ENCODE peak calls at places on chromosomes 16 and 17, in nine cellular contexts. C, H, P, T, Y, E, U, M and D are unnamed samples.

GRCh38 chr16:28261916-28262315 is 30.4 kb upstream of the SBK1 start:
- DNase-seq in C (no peak), H (no peak), P (no peak), T (no peak), Y (no peak), E (no peak), U (no peak), M (no peak), D (no peak)

GRCh38 chr16:22240023-22240697 is 34.1 kb downstream of the EEF2K start:
- DNase-seq in C (no peak), H (no peak), P (peak), T (no peak), Y (no peak), E (no peak), U (no peak), M (no peak), D (no peak)

GRCh38 chr16:14529010-14529669 is 100.9 kb downstream of the PARN start:
- DNase-seq in C (peak), H (peak), P (peak), T (peak), Y (peak), E (peak), U (peak), M (no peak), D (peak)

GRCh38 chr17:58325289-58325726 is 3.3 kb downstream of the TSPOAP1 start:
- DNase-seq in C (no peak), H (peak), P (no peak), T (no peak), Y (peak), E (no peak), U (no peak), M (no peak), D (no peak)

GRCh38 chr17:48374650-48375230 is 55.3 kb downstream of the SKAP1 start:
- DNase-seq in C (peak), H (peak), P (peak), T (peak), Y (peak), E (no peak), U (no peak), M (no peak), D (peak)

GRCh38 chr17:32627233-32628008 is 140.6 kb downstream of the CDK5R1 start:
- DNase-seq in C (no peak), H (no peak), P (peak), T (no peak), Y (peak), E (peak), U (no peak), M (no peak), D (peak)

GRCh38 chr16:68898026-68898425 is 54.7 kb downstream of the TANGO6 start:
- DNase-seq in C (no peak), H (no peak), P (no peak), T (no peak), Y (peak), E (no peak), U (no peak), M (no peak), D (peak)

GRCh38 chr17:17781591-17782424 is 55.0 kb downstream of the SREBF1 start:
- DNase-seq in C (no peak), H (peak), P (peak), T (no peak), Y (peak), E (peak), U (peak), M (no peak), D (peak)

GRCh38 chr17:27651411-27652345 is 20.7 kb downstream of the LGALS9 start:
- DNase-seq in C (no peak), H (no peak), P (peak), T (peak), Y (peak), E (peak), U (peak), M (peak), D (peak)

GRCh38 chr16:56269824-56270684 is 78.8 kb downstream of the GNAO1 start:
- DNase-seq in C (peak), H (no peak), P (peak), T (no peak), Y (no peak), E (peak), U (no peak), M (no peak), D (no peak)

GRCh38 chr17:65558683-65559311 is 2.7 kb downstream of the AXIN2 start:
- DNase-seq in C (no peak), H (no peak), P (no peak), T (no peak), Y (peak), E (no peak), U (peak), M (no peak), D (no peak)

GRCh38 chr17:45129940-45130639 is 2.2 kb downstream of the PLCD3 start:
- DNase-seq in C (no peak), H (no peak), P (peak), T (peak), Y (no peak), E (no peak), U (no peak), M (no peak), D (peak)

GRCh38 chr16:175145-175949 is 1.1 kb upstream of the HBA1 start:
- DNase-seq in C (no peak), H (no peak), P (no peak), T (no peak), Y (peak), E (no peak), U (no peak), M (no peak), D (no peak)

GRCh38 chr17:27038676-27039075 is 255.2 kb upstream of the WSB1 start:
- DNase-seq in C (no peak), H (peak), P (no peak), T (peak), Y (peak), E (no peak), U (no peak), M (no peak), D (peak)

GRCh38 chr17:10327640-10328039 is 45.2 kb downstream of the MYH13 start:
- DNase-seq in C (peak), H (peak), P (peak), T (peak), Y (peak), E (peak), U (peak), M (no peak), D (peak)

GRCh38 chr16:88773812-88774291 is 11.2 kb downstream of the PIEZO1 start:
- DNase-seq in C (no peak), H (no peak), P (peak), T (peak), Y (no peak), E (no peak), U (no peak), M (no peak), D (no peak)

GRCh38 chr16:50821586-50821985 is 79.7 kb downstream of the CYLD start:
- DNase-seq in C (no peak), H (no peak), P (peak), T (no peak), Y (no peak), E (no peak), U (no peak), M (no peak), D (no peak)

GRCh38 chr16:30858829-30859423 is 35.0 kb downstream of the BCL7C start:
- DNase-seq in C (no peak), H (no peak), P (peak), T (no peak), Y (no peak), E (no peak), U (no peak), M (no peak), D (no peak)

GRCh38 chr16:1899641-1900451 is 18.4 kb downstream of the HS3ST6 start:
- DNase-seq in C (no peak), H (no peak), P (no peak), T (no peak), Y (no peak), E (no peak), U (no peak), M (no peak), D (peak)

GRCh38 chr16:70417661-70418060 is 21.2 kb downstream of the ST3GAL2 start:
- DNase-seq in C (no peak), H (no peak), P (no peak), T (no peak), Y (no peak), E (no peak), U (no peak), M (no peak), D (no peak)

GRCh38 chr17:5526821-5527598 is 40.6 kb downstream of the MIS12 start:
- DNase-seq in C (peak), H (no peak), P (peak), T (peak), Y (peak), E (peak), U (no peak), M (no peak), D (no peak)

GRCh38 chr17:42253601-42254000 is 22.6 kb downstream of the STAT5B start:
- DNase-seq in C (no peak), H (no peak), P (no peak), T (no peak), Y (no peak), E (no peak), U (no peak), M (no peak), D (no peak)

GRCh38 chr17:19014628-19015215 is 10.2 kb upstream of the FAM83G start:
- DNase-seq in C (no peak), H (no peak), P (no peak), T (no peak), Y (no peak), E (no peak), U (no peak), M (no peak), D (no peak)

GRCh38 chr16:80014241-80014939 is 413.9 kb upstream of the MAF start:
- DNase-seq in C (no peak), H (peak), P (peak), T (no peak), Y (no peak), E (no peak), U (no peak), M (no peak), D (no peak)